ENCODE peak calls at places on chromosomes 12 and 14, in ten cellular contexts. One of them, this sample, is unnamed.

GRCh38 chr12:82461393-82461792 is 103.1 kb downstream of the METTL25 start:
- DNase-seq in right lobe of liver: no peak
- DNase-seq in WERI-Rb-1: no peak
- DNase-seq in gastrocnemius medialis: no peak
- DNase-seq in brain microvascular endothelial cell: no peak
- DNase-seq in MM.1S: no peak
- DNase-seq in upper lobe of right lung: no peak
- DNase-seq in fibroblast of mammary gland: no peak
- DNase-seq in H1: no peak
- DNase-seq in heart right ventricle: no peak
- DNase-seq in this sample: peak; percentile 60

GRCh38 chr14:100103261-100104005 is 38.2 kb downstream of the EVL start:
- DNase-seq in right lobe of liver: no peak
- DNase-seq in WERI-Rb-1: no peak
- DNase-seq in gastrocnemius medialis: no peak
- DNase-seq in brain microvascular endothelial cell: no peak
- DNase-seq in MM.1S: no peak
- DNase-seq in upper lobe of right lung: peak; percentile 40
- DNase-seq in fibroblast of mammary gland: peak; percentile 51
- DNase-seq in H1: no peak
- DNase-seq in heart right ventricle: no peak
- DNase-seq in this sample: no peak

GRCh38 chr14:78758333-78758732 is 588.2 kb downstream of the NRXN3 start:
- DNase-seq in right lobe of liver: no peak
- DNase-seq in WERI-Rb-1: peak; percentile 69
- DNase-seq in gastrocnemius medialis: no peak
- DNase-seq in brain microvascular endothelial cell: peak; percentile 51
- DNase-seq in MM.1S: peak; percentile 48
- DNase-seq in upper lobe of right lung: no peak
- DNase-seq in fibroblast of mammary gland: peak; percentile 54
- DNase-seq in H1: no peak
- DNase-seq in heart right ventricle: no peak
- DNase-seq in this sample: no peak

GRCh38 chr14:77342726-77343397 is 22.0 kb downstream of the GSTZ1 start:
- DNase-seq in right lobe of liver: no peak
- DNase-seq in WERI-Rb-1: no peak
- DNase-seq in gastrocnemius medialis: no peak
- DNase-seq in brain microvascular endothelial cell: no peak
- DNase-seq in MM.1S: no peak
- DNase-seq in upper lobe of right lung: no peak
- DNase-seq in fibroblast of mammary gland: no peak
- DNase-seq in H1: no peak
- DNase-seq in heart right ventricle: no peak
- DNase-seq in this sample: no peak

GRCh38 chr14:72699852-72700257 is 194.0 kb downstream of the DPF3 start:
- DNase-seq in right lobe of liver: no peak
- DNase-seq in WERI-Rb-1: no peak
- DNase-seq in gastrocnemius medialis: peak; percentile 67
- DNase-seq in brain microvascular endothelial cell: no peak
- DNase-seq in MM.1S: no peak
- DNase-seq in upper lobe of right lung: no peak
- DNase-seq in fibroblast of mammary gland: peak; percentile 82
- DNase-seq in H1: no peak
- DNase-seq in heart right ventricle: no peak
- DNase-seq in this sample: no peak

GRCh38 chr12:58915634-58916033 is 4.7 kb downstream of the LRIG3 start:
- DNase-seq in right lobe of liver: peak; percentile 32
- DNase-seq in WERI-Rb-1: no peak
- DNase-seq in gastrocnemius medialis: peak; percentile 16
- DNase-seq in brain microvascular endothelial cell: peak; percentile 37
- DNase-seq in MM.1S: no peak
- DNase-seq in upper lobe of right lung: no peak
- DNase-seq in fibroblast of mammary gland: peak; percentile 80
- DNase-seq in H1: no peak
- DNase-seq in heart right ventricle: peak; percentile 18
- DNase-seq in this sample: peak; percentile 41

GRCh38 chr14:92973265-92973797 is 50.4 kb downstream of the CHGA start:
- DNase-seq in right lobe of liver: peak; percentile 83
- DNase-seq in WERI-Rb-1: peak; percentile 91
- DNase-seq in gastrocnemius medialis: peak; percentile 48
- DNase-seq in brain microvascular endothelial cell: peak; percentile 9
- DNase-seq in MM.1S: no peak
- DNase-seq in upper lobe of right lung: peak; percentile 81
- DNase-seq in fibroblast of mammary gland: peak; percentile 95
- DNase-seq in H1: peak; percentile 73
- DNase-seq in heart right ventricle: peak; percentile 82
- DNase-seq in this sample: peak; percentile 39

GRCh38 chr12:68963456-68963859 is 30.5 kb upstream of the CPM start:
- DNase-seq in right lobe of liver: no peak
- DNase-seq in WERI-Rb-1: no peak
- DNase-seq in gastrocnemius medialis: no peak
- DNase-seq in brain microvascular endothelial cell: no peak
- DNase-seq in MM.1S: no peak
- DNase-seq in upper lobe of right lung: no peak
- DNase-seq in fibroblast of mammary gland: peak; percentile 23
- DNase-seq in H1: no peak
- DNase-seq in heart right ventricle: no peak
- DNase-seq in this sample: no peak

GRCh38 chr14:28756896-28757570 is 9.6 kb upstream of the FOXG1 start:
- DNase-seq in right lobe of liver: no peak
- DNase-seq in WERI-Rb-1: peak; percentile 46
- DNase-seq in gastrocnemius medialis: no peak
- DNase-seq in brain microvascular endothelial cell: peak; percentile 14
- DNase-seq in MM.1S: no peak
- DNase-seq in upper lobe of right lung: no peak
- DNase-seq in fibroblast of mammary gland: peak; percentile 68
- DNase-seq in H1: no peak
- DNase-seq in heart right ventricle: no peak
- DNase-seq in this sample: no peak
- TF ChIP-seq CTCF in right lobe of liver: no peak
- TF ChIP-seq CTCF in WERI-Rb-1: peak; percentile 59
- TF ChIP-seq CTCF in gastrocnemius medialis: no peak
- TF ChIP-seq CTCF in brain microvascular endothelial cell: peak; percentile 93
- TF ChIP-seq CTCF in MM.1S: peak; percentile 20
- TF ChIP-seq CTCF in upper lobe of right lung: peak; percentile 47
- TF ChIP-seq CTCF in fibroblast of mammary gland: peak; percentile 88
- TF ChIP-seq CTCF in H1: peak; percentile 72
- TF ChIP-seq CTCF in heart right ventricle: peak; percentile 36
- TF ChIP-seq CTCF in this sample: peak; percentile 85

GRCh38 chr12:104292872-104293794 is 10.4 kb upstream of the EID3 start:
- DNase-seq in right lobe of liver: no peak
- DNase-seq in WERI-Rb-1: no peak
- DNase-seq in gastrocnemius medialis: no peak
- DNase-seq in brain microvascular endothelial cell: no peak
- DNase-seq in MM.1S: no peak
- DNase-seq in upper lobe of right lung: no peak
- DNase-seq in fibroblast of mammary gland: no peak
- DNase-seq in H1: no peak
- DNase-seq in heart right ventricle: no peak
- DNase-seq in this sample: no peak

GRCh38 chr12:104290855-104291254 is 12.7 kb upstream of the EID3 start:
- DNase-seq in right lobe of liver: no peak
- DNase-seq in WERI-Rb-1: no peak
- DNase-seq in gastrocnemius medialis: no peak
- DNase-seq in brain microvascular endothelial cell: no peak
- DNase-seq in MM.1S: no peak
- DNase-seq in upper lobe of right lung: no peak
- DNase-seq in fibroblast of mammary gland: no peak
- DNase-seq in H1: no peak
- DNase-seq in heart right ventricle: no peak
- DNase-seq in this sample: no peak

GRCh38 chr12:104288635-104289258 is 14.8 kb upstream of the EID3 start:
- DNase-seq in right lobe of liver: peak; percentile 91
- DNase-seq in WERI-Rb-1: peak; percentile 86
- DNase-seq in gastrocnemius medialis: peak; percentile 93
- DNase-seq in brain microvascular endothelial cell: peak; percentile 58
- DNase-seq in MM.1S: peak; percentile 95
- DNase-seq in upper lobe of right lung: peak; percentile 91
- DNase-seq in fibroblast of mammary gland: peak; percentile 80
- DNase-seq in H1: peak; percentile 90
- DNase-seq in heart right ventricle: peak; percentile 79
- DNase-seq in this sample: no peak

GRCh38 chr12:104291867-104292524 is 11.5 kb upstream of the EID3 start:
- DNase-seq in right lobe of liver: no peak
- DNase-seq in WERI-Rb-1: no peak
- DNase-seq in gastrocnemius medialis: no peak
- DNase-seq in brain microvascular endothelial cell: no peak
- DNase-seq in MM.1S: no peak
- DNase-seq in upper lobe of right lung: no peak
- DNase-seq in fibroblast of mammary gland: no peak
- DNase-seq in H1: no peak
- DNase-seq in heart right ventricle: no peak
- DNase-seq in this sample: no peak

DNA sequence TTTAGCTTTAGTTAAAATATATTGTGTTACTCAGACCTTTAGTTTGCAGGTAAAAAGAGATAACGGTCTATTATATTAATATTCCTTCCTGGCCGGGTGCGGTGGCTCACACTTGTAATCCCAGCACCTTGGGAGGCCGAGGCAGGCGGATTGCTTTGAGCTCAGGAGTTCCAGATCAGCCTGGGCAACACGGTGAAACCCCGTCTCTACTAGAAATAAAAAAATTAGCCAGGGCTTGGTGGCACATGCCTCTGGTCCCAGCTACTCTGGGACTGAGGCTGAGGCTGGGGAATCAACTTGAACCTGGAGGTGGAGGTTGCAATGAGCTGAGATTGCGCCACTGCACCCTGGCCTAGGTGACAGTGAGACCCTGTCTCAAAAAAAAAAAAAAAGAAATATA is 13.2 kb upstream of the EID3 start:
- DNase-seq in right lobe of liver: no peak
- DNase-seq in WERI-Rb-1: no peak
- DNase-seq in gastrocnemius medialis: no peak
- DNase-seq in brain microvascular endothelial cell: no peak
- DNase-seq in MM.1S: no peak
- DNase-seq in upper lobe of right lung: no peak
- DNase-seq in fibroblast of mammary gland: no peak
- DNase-seq in H1: no peak
- DNase-seq in heart right ventricle: no peak
- DNase-seq in this sample: no peak
- H3K4me3 ChIP-seq in right lobe of liver: no peak overlapping the region
- H3K4me3 ChIP-seq in WERI-Rb-1: no peak overlapping the region
- H3K4me3 ChIP-seq in gastrocnemius medialis: no peak overlapping the region
- H3K4me3 ChIP-seq in brain microvascular endothelial cell: no peak overlapping the region
- H3K4me3 ChIP-seq in MM.1S: no peak overlapping the region
- H3K4me3 ChIP-seq in upper lobe of right lung: peak overlapping the region; percentile 92
- H3K4me3 ChIP-seq in fibroblast of mammary gland: no peak overlapping the region
- H3K4me3 ChIP-seq in H1: no peak overlapping the region
- H3K4me3 ChIP-seq in heart right ventricle: no peak overlapping the region
- H3K4me3 ChIP-seq in this sample: no peak overlapping the region

GRCh38 chr14:103908580-103908979 is 19.7 kb upstream of the TDRD9 start:
- DNase-seq in right lobe of liver: no peak
- DNase-seq in WERI-Rb-1: no peak
- DNase-seq in gastrocnemius medialis: no peak
- DNase-seq in brain microvascular endothelial cell: no peak
- DNase-seq in MM.1S: no peak
- DNase-seq in upper lobe of right lung: no peak
- DNase-seq in fibroblast of mammary gland: no peak
- DNase-seq in H1: no peak
- DNase-seq in heart right ventricle: no peak
- DNase-seq in this sample: no peak

GRCh38 chr14:103904493-103905107 is 23.7 kb upstream of the TDRD9 start:
- DNase-seq in right lobe of liver: no peak
- DNase-seq in WERI-Rb-1: no peak
- DNase-seq in gastrocnemius medialis: no peak
- DNase-seq in brain microvascular endothelial cell: no peak
- DNase-seq in MM.1S: no peak
- DNase-seq in upper lobe of right lung: no peak
- DNase-seq in fibroblast of mammary gland: peak; percentile 23
- DNase-seq in H1: no peak
- DNase-seq in heart right ventricle: no peak
- DNase-seq in this sample: no peak

GRCh38 chr14:103910262-103910935 is 17.9 kb upstream of the TDRD9 start:
- DNase-seq in right lobe of liver: peak; percentile 89
- DNase-seq in WERI-Rb-1: peak; percentile 81
- DNase-seq in gastrocnemius medialis: peak; percentile 74
- DNase-seq in brain microvascular endothelial cell: peak; percentile 46
- DNase-seq in MM.1S: peak; percentile 40
- DNase-seq in upper lobe of right lung: peak; percentile 93
- DNase-seq in fibroblast of mammary gland: peak; percentile 69
- DNase-seq in H1: peak; percentile 76
- DNase-seq in heart right ventricle: peak; percentile 71
- DNase-seq in this sample: no peak

GRCh38 chr14:103909531-103910261 is 18.6 kb upstream of the TDRD9 start:
- DNase-seq in right lobe of liver: peak; percentile 10
- DNase-seq in WERI-Rb-1: no peak
- DNase-seq in gastrocnemius medialis: no peak
- DNase-seq in brain microvascular endothelial cell: no peak
- DNase-seq in MM.1S: no peak
- DNase-seq in upper lobe of right lung: peak; percentile 41
- DNase-seq in fibroblast of mammary gland: no peak
- DNase-seq in H1: no peak
- DNase-seq in heart right ventricle: no peak
- DNase-seq in this sample: no peak

GRCh38 chr14:103905861-103906456 is 22.3 kb upstream of the TDRD9 start:
- DNase-seq in right lobe of liver: no peak
- DNase-seq in WERI-Rb-1: no peak
- DNase-seq in gastrocnemius medialis: no peak
- DNase-seq in brain microvascular endothelial cell: no peak
- DNase-seq in MM.1S: no peak
- DNase-seq in upper lobe of right lung: no peak
- DNase-seq in fibroblast of mammary gland: no peak
- DNase-seq in H1: peak; percentile 19
- DNase-seq in heart right ventricle: no peak
- DNase-seq in this sample: no peak
- TF ChIP-seq CTCF in right lobe of liver: no peak
- TF ChIP-seq CTCF in WERI-Rb-1: peak; percentile 27
- TF ChIP-seq CTCF in gastrocnemius medialis: no peak
- TF ChIP-seq CTCF in brain microvascular endothelial cell: peak; percentile 42
- TF ChIP-seq CTCF in MM.1S: no peak
- TF ChIP-seq CTCF in upper lobe of right lung: no peak
- TF ChIP-seq CTCF in fibroblast of mammary gland: no peak
- TF ChIP-seq CTCF in H1: peak; percentile 57
- TF ChIP-seq CTCF in heart right ventricle: no peak
- TF ChIP-seq CTCF in this sample: no peak

GRCh38 chr12:125206757-125207156 is 141.5 kb downstream of the AACS start:
- DNase-seq in right lobe of liver: no peak
- DNase-seq in WERI-Rb-1: no peak
- DNase-seq in gastrocnemius medialis: no peak
- DNase-seq in brain microvascular endothelial cell: no peak
- DNase-seq in MM.1S: no peak
- DNase-seq in upper lobe of right lung: no peak
- DNase-seq in fibroblast of mammary gland: no peak
- DNase-seq in H1: no peak
- DNase-seq in heart right ventricle: no peak
- DNase-seq in this sample: no peak

GRCh38 chr12:125211464-125211863 is 146.2 kb downstream of the AACS start:
- DNase-seq in right lobe of liver: no peak
- DNase-seq in WERI-Rb-1: no peak
- DNase-seq in gastrocnemius medialis: no peak
- DNase-seq in brain microvascular endothelial cell: no peak
- DNase-seq in MM.1S: no peak
- DNase-seq in upper lobe of right lung: no peak
- DNase-seq in fibroblast of mammary gland: no peak
- DNase-seq in H1: no peak
- DNase-seq in heart right ventricle: no peak
- DNase-seq in this sample: no peak

GRCh38 chr12:125214289-125214688 is 149.1 kb downstream of the AACS start:
- DNase-seq in right lobe of liver: no peak
- DNase-seq in WERI-Rb-1: no peak
- DNase-seq in gastrocnemius medialis: no peak
- DNase-seq in brain microvascular endothelial cell: no peak
- DNase-seq in MM.1S: no peak
- DNase-seq in upper lobe of right lung: no peak
- DNase-seq in fibroblast of mammary gland: no peak
- DNase-seq in H1: no peak
- DNase-seq in heart right ventricle: no peak
- DNase-seq in this sample: no peak

GRCh38 chr12:125208942-125209341 is 143.7 kb downstream of the AACS start:
- DNase-seq in right lobe of liver: no peak
- DNase-seq in WERI-Rb-1: peak; percentile 69
- DNase-seq in gastrocnemius medialis: no peak
- DNase-seq in brain microvascular endothelial cell: no peak
- DNase-seq in MM.1S: no peak
- DNase-seq in upper lobe of right lung: no peak
- DNase-seq in fibroblast of mammary gland: no peak
- DNase-seq in H1: no peak
- DNase-seq in heart right ventricle: no peak
- DNase-seq in this sample: no peak

DNA sequence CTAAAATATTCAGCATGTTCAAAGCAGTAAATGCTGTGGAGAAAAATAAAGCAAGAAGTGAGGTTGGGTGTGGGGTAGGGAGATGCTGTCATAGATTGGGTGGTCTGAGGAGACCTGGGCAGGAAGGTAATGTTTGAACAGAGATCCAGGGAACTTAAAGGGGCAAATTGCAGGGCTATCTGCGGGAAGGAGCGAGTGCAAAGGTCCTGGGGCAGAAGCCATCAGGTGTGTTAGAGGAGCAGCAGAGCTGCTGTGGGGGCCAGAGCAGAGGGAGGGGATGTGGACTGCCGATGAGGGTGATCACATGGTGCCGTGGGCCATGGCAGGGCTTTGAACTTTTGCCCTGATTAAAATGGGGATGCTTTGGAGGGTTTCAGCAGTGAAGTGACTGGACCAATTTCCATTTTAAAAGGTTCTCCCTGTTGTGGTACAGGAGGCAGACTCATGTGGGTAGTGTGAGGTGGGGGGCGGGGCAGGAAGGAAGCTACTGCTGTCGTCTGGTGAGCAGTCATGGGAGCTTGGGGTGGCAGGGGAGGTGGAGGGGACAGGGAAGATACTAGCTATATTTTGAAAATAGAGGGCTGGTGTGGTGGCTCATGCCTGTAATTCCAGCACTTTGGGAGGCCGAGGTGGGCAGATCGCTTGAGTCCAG is 145.0 kb downstream of the AACS start:
- DNase-seq in right lobe of liver: no peak
- DNase-seq in WERI-Rb-1: no peak
- DNase-seq in gastrocnemius medialis: no peak
- DNase-seq in brain microvascular endothelial cell: no peak
- DNase-seq in MM.1S: no peak
- DNase-seq in upper lobe of right lung: no peak
- DNase-seq in fibroblast of mammary gland: no peak
- DNase-seq in H1: no peak
- DNase-seq in heart right ventricle: no peak
- DNase-seq in this sample: no peak
- H3K4me3 ChIP-seq in right lobe of liver: no peak overlapping the region
- H3K4me3 ChIP-seq in WERI-Rb-1: no peak overlapping the region
- H3K4me3 ChIP-seq in gastrocnemius medialis: no peak overlapping the region
- H3K4me3 ChIP-seq in brain microvascular endothelial cell: no peak overlapping the region
- H3K4me3 ChIP-seq in MM.1S: no peak overlapping the region
- H3K4me3 ChIP-seq in upper lobe of right lung: no peak overlapping the region
- H3K4me3 ChIP-seq in fibroblast of mammary gland: no peak overlapping the region
- H3K4me3 ChIP-seq in H1: no peak overlapping the region
- H3K4me3 ChIP-seq in heart right ventricle: no peak overlapping the region
- H3K4me3 ChIP-seq in this sample: no peak overlapping the region